ENCODE peak calls at places on chromosomes 2 and 18, in five cellular contexts. R is CD14-positive monocyte, B is osteocyte, C is AG09309, I is kidney epithelial cell. A is an unnamed sample.

GRCh38 chr2:231034291-231034882 is 2.9 kb upstream of the C2orf72 start:
- DNase-seq in R (no peak), B (no peak), C (no peak), I (no peak), A (no peak)

GRCh38 chr2:136384541-136385303 is 266.8 kb upstream of the CXCR4 start:
- DNase-seq in R (peak; percentile 56), B (peak; percentile 6), C (peak; percentile 1), I (no peak), A (no peak)

GRCh38 chr2:41965173-41965875 is 82.5 kb upstream of the PKDCC start:
- DNase-seq in R (no peak), B (no peak), C (no peak), I (no peak), A (no peak)

GRCh38 chr2:76197842-76198448 is 487.2 kb upstream of the GCFC2 start:
- DNase-seq in R (no peak), B (no peak), C (no peak), I (peak; percentile 31), A (no peak)

GRCh38 chr2:119553687-119554344 is 9.6 kb downstream of the CFAP221 start:
- DNase-seq in R (no peak), B (no peak), C (no peak), I (peak; percentile 5), A (no peak)

GRCh38 chr2:218436992-218437391 is 18.1 kb downstream of the VIL1 start:
- DNase-seq in R (no peak), B (no peak), C (no peak), I (no peak), A (no peak)

GRCh38 chr18:21134895-21135294 is 23.3 kb upstream of the ROCK1 start:
- DNase-seq in R (no peak), B (no peak), C (no peak), I (no peak), A (no peak)

GRCh38 chr2:32715391-32715841 is 87.6 kb downstream of the TTC27 start:
- DNase-seq in R (no peak), B (no peak), C (no peak), I (no peak), A (no peak)

GRCh38 chr2:44615950-44616518 is 254.3 kb downstream of the CAMKMT start:
- DNase-seq in R (no peak), B (no peak), C (no peak), I (no peak), A (no peak)

GRCh38 chr2:9318461-9319337 is 104.6 kb downstream of the ITGB1BP1 start:
- DNase-seq in R (no peak), B (no peak), C (no peak), I (no peak), A (no peak)

GRCh38 chr2:189576361-189576760 is 4.2 kb downstream of the SLC40A1 start:
- DNase-seq in R (no peak), B (no peak), C (no peak), I (no peak), A (no peak)

GRCh38 chr18:50611529-50611941 is 51.6 kb downstream of the MAPK4 start:
- DNase-seq in R (no peak), B (no peak), C (no peak), I (no peak), A (no peak)

GRCh38 chr2:174149530-174149929 is 98.8 kb downstream of the OLA1 start:
- DNase-seq in R (no peak), B (no peak), C (no peak), I (no peak), A (no peak)

GRCh38 chr2:174142290-174142689 is 106.0 kb downstream of the OLA1 start:
- DNase-seq in R (no peak), B (no peak), C (no peak), I (no peak), A (no peak)

GRCh38 chr2:174148833-174149232 is 99.5 kb downstream of the OLA1 start:
- DNase-seq in R (no peak), B (no peak), C (no peak), I (no peak), A (no peak)

DNA sequence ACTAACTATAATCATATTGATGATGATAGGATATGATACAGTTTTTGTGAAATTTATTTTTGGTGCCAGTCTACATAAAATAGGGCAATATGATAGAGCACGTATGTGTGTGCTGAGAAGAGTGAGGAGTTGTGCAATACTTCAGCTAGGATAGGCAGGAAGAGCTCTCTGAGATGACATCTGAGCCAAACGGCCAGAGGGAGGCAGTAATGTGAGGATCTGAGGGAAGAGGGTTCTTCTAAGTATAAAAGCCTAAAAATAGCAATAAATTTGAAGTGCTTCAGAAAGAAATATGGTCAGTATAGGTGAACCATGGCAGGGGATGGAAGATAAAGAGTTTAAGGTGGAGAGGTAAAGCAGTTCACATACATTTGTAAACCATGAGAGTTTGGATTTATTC is 102.5 kb downstream of the OLA1 start:
- DNase-seq in R (no peak), B (no peak), C (no peak), I (no peak), A (no peak)
- TF ChIP-seq CTCF in R (no peak), B (no peak), C (no peak), I (peak; percentile 11), A (no peak)

DNA sequence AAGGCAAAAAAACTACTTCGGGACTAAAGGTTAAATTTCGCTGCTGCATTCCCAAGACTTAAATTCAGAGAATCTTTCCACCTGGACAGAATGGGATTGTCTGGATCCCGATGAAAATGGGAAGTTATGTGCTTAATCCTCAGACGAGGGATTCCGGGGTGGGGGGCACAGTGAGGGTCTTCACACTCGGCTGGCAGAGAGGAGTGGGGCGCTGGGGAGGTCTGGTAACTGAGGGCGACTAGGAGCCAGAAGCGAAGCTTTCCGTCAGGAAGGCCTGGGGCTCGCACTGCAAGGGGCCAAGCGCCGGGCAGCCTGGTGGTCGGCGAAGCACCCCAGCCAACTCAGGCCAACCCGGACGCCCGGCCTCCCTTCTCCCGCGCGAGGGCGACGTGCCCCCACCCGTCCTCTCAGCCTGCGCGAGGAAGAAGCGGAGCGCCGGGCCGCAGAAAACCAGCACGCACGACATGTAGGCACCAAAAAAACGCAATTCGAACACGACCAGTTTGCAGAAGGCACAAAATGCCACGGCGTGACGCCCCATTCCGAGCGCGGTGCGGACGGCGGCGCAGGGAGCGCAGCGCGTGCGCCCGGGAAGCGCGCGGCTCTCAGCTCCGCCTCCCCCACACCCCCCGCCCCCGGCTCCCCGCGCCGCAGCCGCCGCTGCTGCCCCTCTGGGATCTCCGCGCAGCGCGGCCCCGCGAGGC is 188.1 kb downstream of the ZEB2 start:
- DNase-seq in R (peak; percentile 59), B (peak; percentile 88), C (no peak), I (no peak), A (peak; percentile 82)
- TF ChIP-seq CTCF in R (no peak), B (peak; percentile 51), C (peak; percentile 33), I (peak; percentile 27), A (peak; percentile 23)

DNA sequence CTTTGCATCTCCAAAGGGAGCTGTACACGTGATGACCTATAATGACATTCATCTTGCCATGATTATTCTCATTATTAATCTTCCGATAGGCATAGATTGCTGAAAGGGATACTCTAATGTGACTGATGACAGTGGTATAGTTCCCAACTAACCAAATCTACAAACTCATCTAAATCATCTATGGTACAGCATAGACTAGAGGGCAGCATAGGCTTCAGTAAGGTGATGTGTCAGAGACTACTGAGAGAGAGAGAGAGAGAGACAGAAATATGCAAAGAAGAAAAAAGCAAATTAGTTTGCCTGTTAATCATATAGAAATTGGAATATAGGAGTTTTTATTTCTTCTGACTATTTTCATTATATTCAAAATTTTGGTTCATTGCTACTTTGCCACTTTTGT is 89.3 kb downstream of the CSRNP3 start:
- DNase-seq in R (no peak), B (no peak), C (no peak), I (no peak), A (no peak)
- TF ChIP-seq CTCF in R (no peak), B (no peak), C (peak; percentile 12), I (no peak), A (no peak)

DNA sequence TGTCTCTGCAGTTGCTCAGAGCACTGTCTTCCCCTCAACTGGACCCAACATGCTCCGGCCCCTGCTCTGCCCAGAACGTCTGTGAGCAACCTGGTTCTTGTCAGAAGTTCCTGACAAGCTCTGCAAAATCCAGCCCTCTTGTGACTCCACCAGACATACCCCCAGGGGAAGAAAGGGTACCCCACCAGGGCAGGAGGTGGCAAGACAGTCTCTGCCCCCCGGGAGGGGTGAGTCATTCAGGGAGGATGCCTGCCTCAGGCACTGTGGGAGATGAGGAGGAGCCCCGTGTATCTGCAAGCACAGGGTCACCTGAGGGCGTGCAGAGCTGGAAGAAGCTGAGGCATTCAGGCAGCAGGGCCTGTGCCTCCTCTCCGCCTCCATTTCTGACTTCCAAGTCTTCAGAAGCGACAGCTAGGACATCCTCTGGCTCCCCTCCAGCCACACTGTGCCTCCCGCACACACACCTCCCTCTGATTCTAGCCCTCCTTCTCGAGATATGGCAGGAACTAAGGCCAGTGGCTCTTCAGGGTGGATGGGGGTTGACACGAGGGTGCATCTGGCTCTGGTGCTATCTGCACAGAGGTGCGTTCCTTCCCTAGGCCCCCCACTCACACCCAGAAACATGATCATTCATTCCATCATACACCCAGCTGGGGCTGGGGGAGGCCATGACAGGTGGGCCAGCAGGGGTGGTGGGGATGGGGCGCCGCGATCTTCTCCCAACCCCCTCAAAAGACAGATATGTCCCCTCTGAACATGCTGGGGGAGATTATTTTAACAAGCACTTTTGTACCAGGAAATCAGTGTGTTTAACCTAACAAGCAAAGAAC is 222.2 kb downstream of the CYP26B1 start:
- DNase-seq in R (no peak), B (peak; percentile 80), C (no peak), I (no peak), A (peak; percentile 64)
- TF ChIP-seq CTCF in R (no peak), B (no peak), C (no peak), I (no peak), A (no peak)